ENCODE peak calls at places on chromosomes 3 and 15, in five cellular contexts. One of them, this sample, is unnamed.

GRCh38 chr3:138850151-138850550 is 15.4 kb upstream of the PIK3CB start:
- DNase-seq in cardiac muscle cell: peak
- DNase-seq in psoas muscle: no peak
- DNase-seq in breast epithelium: no peak
- DNase-seq in testis: no peak
- DNase-seq in this sample: peak

GRCh38 chr3:110881069-110881468 is 190.5 kb upstream of the NECTIN3 start:
- DNase-seq in breast epithelium: peak
- DNase-seq in cardiac muscle cell: peak
- DNase-seq in psoas muscle: peak
- DNase-seq in testis: peak
- DNase-seq in this sample: peak

GRCh38 chr3:13013151-13013561 is 60.1 kb downstream of the IQSEC1 start:
- DNase-seq in breast epithelium: no peak
- DNase-seq in cardiac muscle cell: no peak
- DNase-seq in psoas muscle: no peak
- DNase-seq in testis: no peak
- DNase-seq in this sample: no peak

GRCh38 chr15:81877533-81878227 is 168.1 kb downstream of the MEX3B start:
- DNase-seq in breast epithelium: no peak
- DNase-seq in cardiac muscle cell: no peak
- DNase-seq in testis: no peak
- DNase-seq in psoas muscle: no peak
- DNase-seq in this sample: no peak

GRCh38 chr3:50666801-50667200 is 7.9 kb upstream of the DOCK3 start:
- DNase-seq in breast epithelium: no peak
- DNase-seq in psoas muscle: no peak
- DNase-seq in testis: no peak
- DNase-seq in cardiac muscle cell: no peak
- DNase-seq in this sample: no peak

GRCh38 chr3:133384331-133385027 is 15.4 kb upstream of the BFSP2 start:
- DNase-seq in psoas muscle: peak
- DNase-seq in breast epithelium: peak
- DNase-seq in cardiac muscle cell: peak
- DNase-seq in testis: peak
- DNase-seq in this sample: peak

GRCh38 chr15:96331141-96331941 is 841 bp downstream of the NR2F2 start:
- DNase-seq in testis: no peak
- DNase-seq in breast epithelium: peak
- DNase-seq in cardiac muscle cell: peak
- DNase-seq in psoas muscle: peak
- DNase-seq in this sample: no peak

GRCh38 chr15:69193948-69194827 is 33.8 kb downstream of the GLCE start:
- DNase-seq in testis: no peak
- DNase-seq in cardiac muscle cell: peak
- DNase-seq in psoas muscle: no peak
- DNase-seq in breast epithelium: peak
- DNase-seq in this sample: no peak

GRCh38 chr3:29099775-29100174 is 181.1 kb upstream of the RBMS3 start:
- DNase-seq in breast epithelium: no peak
- DNase-seq in psoas muscle: no peak
- DNase-seq in testis: no peak
- DNase-seq in cardiac muscle cell: peak
- DNase-seq in this sample: no peak

GRCh38 chr3:25508901-25509300 is 80.8 kb downstream of the RARB start:
- DNase-seq in breast epithelium: peak
- DNase-seq in cardiac muscle cell: peak
- DNase-seq in psoas muscle: no peak
- DNase-seq in testis: no peak
- DNase-seq in this sample: no peak

GRCh38 chr3:44242716-44243115 is 1.0 kb downstream of the TOPAZ1 start:
- DNase-seq in testis: no peak
- DNase-seq in cardiac muscle cell: no peak
- DNase-seq in breast epithelium: no peak
- DNase-seq in psoas muscle: no peak
- DNase-seq in this sample: no peak

GRCh38 chr3:150763841-150764483 is 993 bp upstream of the SIAH2 start:
- DNase-seq in cardiac muscle cell: peak
- DNase-seq in psoas muscle: peak
- DNase-seq in breast epithelium: peak
- DNase-seq in testis: peak
- DNase-seq in this sample: peak

GRCh38 chr3:46626039-46626438 is 13.7 kb downstream of the FAM240A start:
- DNase-seq in psoas muscle: no peak
- DNase-seq in cardiac muscle cell: no peak
- DNase-seq in breast epithelium: no peak
- DNase-seq in testis: no peak
- DNase-seq in this sample: no peak

GRCh38 chr3:56783644-56784451 is 17.9 kb downstream of the ARHGEF3 start:
- DNase-seq in testis: peak
- DNase-seq in cardiac muscle cell: peak
- DNase-seq in psoas muscle: no peak
- DNase-seq in breast epithelium: peak
- DNase-seq in this sample: no peak

GRCh38 chr3:94522488-94522887 is 459.6 kb downstream of the NSUN3 start:
- DNase-seq in psoas muscle: no peak
- DNase-seq in cardiac muscle cell: no peak
- DNase-seq in testis: no peak
- DNase-seq in breast epithelium: no peak
- DNase-seq in this sample: no peak

GRCh38 chr3:27877122-27878011 is 155.2 kb upstream of the EOMES start:
- DNase-seq in testis: no peak
- DNase-seq in psoas muscle: no peak
- DNase-seq in breast epithelium: no peak
- DNase-seq in cardiac muscle cell: no peak
- DNase-seq in this sample: no peak

GRCh38 chr3:36525115-36525711 is 144.9 kb downstream of the STAC start:
- DNase-seq in breast epithelium: no peak
- DNase-seq in psoas muscle: no peak
- DNase-seq in cardiac muscle cell: peak
- DNase-seq in testis: no peak
- DNase-seq in this sample: no peak

GRCh38 chr3:49019941-49020334 is 1.6 kb upstream of the DALRD3 start:
- DNase-seq in breast epithelium: no peak
- DNase-seq in cardiac muscle cell: peak
- DNase-seq in psoas muscle: peak
- DNase-seq in testis: no peak
- DNase-seq in this sample: no peak

GRCh38 chr3:194382196-194382891 is 12.8 kb upstream of the LRRC15 start:
- DNase-seq in testis: no peak
- DNase-seq in cardiac muscle cell: no peak
- DNase-seq in psoas muscle: no peak
- DNase-seq in breast epithelium: no peak
- DNase-seq in this sample: no peak

GRCh38 chr3:149339931-149340309 is 6.5 kb upstream of the TM4SF18 start:
- DNase-seq in testis: peak
- DNase-seq in breast epithelium: peak
- DNase-seq in psoas muscle: peak
- DNase-seq in cardiac muscle cell: peak
- DNase-seq in this sample: peak

GRCh38 chr3:132735589-132735988 is 13.4 kb upstream of the NPHP3 start:
- DNase-seq in cardiac muscle cell: peak
- DNase-seq in breast epithelium: no peak
- DNase-seq in psoas muscle: no peak
- DNase-seq in testis: no peak
- DNase-seq in this sample: no peak

GRCh38 chr3:10804183-10804648 is 11.8 kb upstream of the SLC6A11 start:
- DNase-seq in cardiac muscle cell: no peak
- DNase-seq in psoas muscle: no peak
- DNase-seq in breast epithelium: no peak
- DNase-seq in testis: no peak
- DNase-seq in this sample: no peak

GRCh38 chr15:51846463-51847230 is 17.2 kb downstream of the TMOD3 start:
- DNase-seq in breast epithelium: no peak
- DNase-seq in cardiac muscle cell: peak
- DNase-seq in psoas muscle: no peak
- DNase-seq in testis: no peak
- DNase-seq in this sample: no peak

GRCh38 chr3:9701711-9702110 is 1.9 kb upstream of the CPNE9 start:
- DNase-seq in breast epithelium: no peak
- DNase-seq in testis: no peak
- DNase-seq in psoas muscle: no peak
- DNase-seq in cardiac muscle cell: no peak
- DNase-seq in this sample: no peak

GRCh38 chr3:9701006-9701405 is 2.6 kb upstream of the CPNE9 start:
- DNase-seq in breast epithelium: no peak
- DNase-seq in psoas muscle: no peak
- DNase-seq in cardiac muscle cell: no peak
- DNase-seq in testis: no peak
- DNase-seq in this sample: no peak

GRCh38 chr3:9704343-9705322 is 1.0 kb downstream of the CPNE9 start:
- DNase-seq in cardiac muscle cell: peak
- DNase-seq in testis: peak
- DNase-seq in breast epithelium: no peak
- DNase-seq in psoas muscle: peak
- DNase-seq in this sample: peak

GRCh38 chr3:9703240-9703639 is 393 bp upstream of the CPNE9 start:
- DNase-seq in testis: no peak
- DNase-seq in cardiac muscle cell: no peak
- DNase-seq in psoas muscle: no peak
- DNase-seq in breast epithelium: no peak
- DNase-seq in this sample: no peak

DNA sequence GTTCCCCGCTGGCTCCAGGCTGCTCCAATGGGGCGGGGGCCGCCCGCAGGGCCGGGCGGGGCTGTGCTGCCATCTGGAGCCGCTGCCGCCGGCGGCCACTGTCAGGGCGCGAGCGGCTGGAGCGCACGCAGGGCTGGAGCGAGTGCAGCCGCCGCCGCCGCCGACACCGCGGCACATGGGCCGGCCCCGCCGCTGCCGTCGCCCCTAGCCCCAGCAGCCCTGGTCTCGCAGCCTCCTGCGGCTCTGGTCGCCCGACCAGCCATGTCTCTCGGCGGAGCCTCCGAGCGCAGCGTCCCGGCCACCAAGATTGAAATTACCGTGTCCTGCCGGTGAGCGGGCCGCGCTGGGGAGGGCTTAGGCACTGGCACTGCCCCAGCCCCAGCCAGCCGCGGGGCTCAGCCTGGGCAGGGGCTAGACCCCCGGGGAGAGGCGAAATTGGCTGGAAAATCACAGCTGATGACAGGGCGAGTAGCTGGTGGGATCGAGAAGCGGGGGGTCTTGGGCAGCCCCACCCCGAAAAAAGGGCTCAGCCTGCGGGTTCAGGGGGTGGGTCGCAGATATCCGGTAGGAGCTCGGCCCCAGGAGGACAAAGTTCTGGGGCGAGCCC is at the start of gene CPNE9:
- DNase-seq in cardiac muscle cell: no peak
- DNase-seq in testis: no peak
- DNase-seq in psoas muscle: no peak
- DNase-seq in breast epithelium: no peak
- DNase-seq in this sample: no peak
- H3K4me3 ChIP-seq in cardiac muscle cell: peak
- H3K4me3 ChIP-seq in testis: peak
- H3K4me3 ChIP-seq in psoas muscle: peak
- H3K4me3 ChIP-seq in breast epithelium: peak
- H3K4me3 ChIP-seq in this sample: peak

DNA sequence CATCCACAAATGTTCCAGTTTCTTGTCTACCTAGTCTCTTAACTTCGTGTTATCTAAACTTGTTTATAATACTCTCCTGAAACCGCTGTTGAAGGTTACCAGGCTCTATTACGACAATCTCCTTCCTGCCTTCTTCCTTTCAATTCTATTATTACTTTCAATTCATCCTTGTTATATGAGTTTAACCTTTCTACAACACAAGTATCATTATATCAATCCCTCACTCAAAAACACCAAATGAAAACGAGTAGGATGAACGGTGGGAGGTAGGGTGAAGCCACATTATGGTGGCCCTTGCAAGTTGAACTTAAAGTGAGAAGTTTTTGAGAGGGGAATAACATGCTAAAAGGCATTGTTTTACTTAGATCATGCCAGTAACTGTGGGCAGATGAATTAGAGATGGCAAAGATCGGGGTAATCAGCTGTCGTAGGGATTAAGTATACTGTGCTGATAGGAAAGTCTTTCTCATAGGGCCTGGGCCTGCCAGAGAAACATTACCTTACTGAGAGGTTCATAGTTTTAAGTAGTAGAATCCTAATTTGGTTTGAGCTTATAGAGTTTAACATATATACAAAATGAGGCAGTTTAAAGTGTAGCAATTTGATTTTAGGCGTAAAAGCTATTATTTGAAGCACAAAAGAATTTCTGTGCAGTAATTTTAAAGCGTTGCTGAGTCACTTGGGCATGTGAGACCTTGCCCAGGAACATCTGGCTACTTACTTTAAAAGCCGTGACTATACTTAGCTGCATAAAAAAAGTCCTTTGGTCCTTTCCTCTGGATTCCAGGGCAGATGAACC is 3.4 kb upstream of the CEP97 start:
- DNase-seq in cardiac muscle cell: no peak
- DNase-seq in psoas muscle: no peak
- DNase-seq in testis: no peak
- DNase-seq in breast epithelium: no peak
- DNase-seq in this sample: no peak
- H3K27ac ChIP-seq in cardiac muscle cell: peak
- H3K27ac ChIP-seq in psoas muscle: no peak
- H3K27ac ChIP-seq in testis: no peak
- H3K27ac ChIP-seq in breast epithelium: no peak
- H3K27ac ChIP-seq in this sample: peak

DNA sequence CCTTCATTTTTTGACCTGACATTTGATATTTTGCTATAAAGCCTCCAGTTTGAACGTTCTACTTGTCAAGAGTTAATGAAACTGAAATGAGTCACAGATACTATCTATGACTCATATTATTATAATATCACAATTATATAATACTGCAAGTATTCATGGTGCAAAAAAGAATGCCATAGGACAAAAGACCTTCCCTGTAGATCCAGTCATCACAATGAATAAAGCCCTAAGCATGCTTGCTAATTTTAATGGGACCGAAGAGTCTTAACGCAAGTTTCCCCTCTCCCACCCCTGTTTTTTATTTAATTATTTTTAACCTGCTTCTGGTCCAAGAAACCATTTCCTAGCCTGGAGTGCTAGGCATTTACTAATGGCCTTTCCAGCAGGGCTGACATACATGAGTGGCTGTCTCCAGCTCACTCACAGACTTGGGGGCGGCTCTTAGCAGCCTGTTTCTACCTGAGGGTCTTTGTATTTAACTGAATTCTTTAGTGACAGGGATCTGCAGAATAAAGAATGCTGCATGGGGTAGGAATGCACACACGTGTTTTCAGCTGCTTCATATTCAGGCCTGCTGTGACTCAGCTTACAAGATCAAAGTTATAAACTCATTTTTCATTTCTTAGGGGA is 61.2 kb downstream of the THBS1 start:
- DNase-seq in psoas muscle: no peak
- DNase-seq in cardiac muscle cell: peak
- DNase-seq in breast epithelium: no peak
- DNase-seq in testis: no peak
- DNase-seq in this sample: no peak
- TF ChIP-seq CTCF in psoas muscle: no peak
- TF ChIP-seq CTCF in cardiac muscle cell: no peak
- TF ChIP-seq CTCF in breast epithelium: no peak
- TF ChIP-seq CTCF in testis: no peak
- TF ChIP-seq CTCF in this sample: no peak

DNA sequence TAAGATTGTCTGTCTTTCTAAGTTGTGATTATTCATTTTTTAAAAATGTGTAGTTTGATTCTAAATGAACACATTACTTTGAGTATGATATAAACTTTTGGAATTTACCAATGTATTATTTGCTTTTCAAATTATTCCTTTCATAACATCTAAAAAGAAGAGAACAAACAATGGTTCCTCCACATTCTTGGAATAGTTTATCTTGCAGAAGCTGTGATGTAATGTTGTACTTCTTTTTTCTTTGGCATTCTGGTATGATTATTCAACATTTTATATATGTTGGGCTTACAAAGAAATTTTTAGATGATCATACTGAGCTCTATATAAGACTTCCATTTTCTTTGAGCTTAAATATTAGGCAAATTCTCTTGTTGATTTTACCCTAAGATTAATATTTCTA is 419.2 kb downstream of the DIPK2A start:
- DNase-seq in cardiac muscle cell: no peak
- DNase-seq in breast epithelium: no peak
- DNase-seq in testis: no peak
- DNase-seq in psoas muscle: no peak
- DNase-seq in this sample: no peak
- H3K4me3 ChIP-seq in cardiac muscle cell: no peak
- H3K4me3 ChIP-seq in breast epithelium: no peak
- H3K4me3 ChIP-seq in testis: no peak
- H3K4me3 ChIP-seq in psoas muscle: no peak
- H3K4me3 ChIP-seq in this sample: no peak

This sample was measured in left ventricle myocardium inferior.